ENCODE peak calls at places on chromosomes 13 and 19, in ten cellular contexts. V, H, O, U, K, S, I, Y, B and Z are unnamed samples.

GRCh38 chr19:18904334-18905057 is 8.5 kb upstream of the CERS1 start:
- DNase-seq in V (no peak), H (no peak), O (no peak), U (no peak), K (no peak), S (no peak), I (no peak), Y (no peak), B (no peak), Z (no peak)

GRCh38 chr13:67140006-67140405 is 90.1 kb downstream of the PCDH9 start:
- DNase-seq in V (no peak), H (no peak), O (no peak), U (no peak), K (no peak), S (no peak), I (no peak), Y (no peak), B (no peak), Z (no peak)

GRCh38 chr13:37049810-37050209 is 9.7 kb downstream of the SUPT20H start:
- DNase-seq in V (no peak), H (no peak), O (no peak), U (no peak), K (no peak), S (no peak), I (no peak), Y (no peak), B (no peak), Z (no peak)

GRCh38 chr13:110125613-110126272 is 181.2 kb downstream of the COL4A1 start:
- DNase-seq in V (no peak), H (no peak), O (peak; percentile 64), U (no peak), K (no peak), S (no peak), I (no peak), Y (no peak), B (no peak), Z (peak; percentile 8)

GRCh38 chr13:73901324-73902068 is 232.7 kb downstream of the KLF12 start:
- DNase-seq in V (no peak), H (no peak), O (no peak), U (no peak), K (no peak), S (no peak), I (no peak), Y (no peak), B (no peak), Z (no peak)

GRCh38 chr19:55012294-55012693 is 25.8 kb downstream of the GP6 start:
- DNase-seq in V (no peak), H (no peak), O (no peak), U (no peak), K (no peak), S (no peak), I (no peak), Y (no peak), B (no peak), Z (no peak)

GRCh38 chr19:16532440-16533273 is 9.6 kb downstream of the CHERP start:
- DNase-seq in V (no peak), H (no peak), O (no peak), U (no peak), K (no peak), S (no peak), I (no peak), Y (no peak), B (no peak), Z (no peak)

GRCh38 chr13:99086869-99087129 is 108.9 kb upstream of the DOCK9 start:
- DNase-seq in V (no peak), H (no peak), O (peak; percentile 88), U (peak; percentile 69), K (peak; percentile 35), S (peak; percentile 30), I (peak; percentile 22), Y (peak; percentile 9), B (peak; percentile 45), Z (no peak)

GRCh38 chr13:33233547-33233946 is 52.0 kb downstream of the STARD13 start:
- DNase-seq in V (no peak), H (no peak), O (no peak), U (peak; percentile 70), K (no peak), S (no peak), I (no peak), Y (no peak), B (no peak), Z (no peak)

GRCh38 chr19:29878973-29879654 is 62.9 kb upstream of the URI1 start:
- DNase-seq in V (peak; percentile 52), H (no peak), O (peak; percentile 88), U (no peak), K (peak; percentile 43), S (peak; percentile 21), I (no peak), Y (peak; percentile 8), B (no peak), Z (no peak)

GRCh38 chr19:18274776-18275356 is 614 bp upstream of the IQCN start:
- DNase-seq in V (peak; percentile 91), H (peak; percentile 90), O (peak; percentile 96), U (peak; percentile 79), K (peak; percentile 90), S (peak; percentile 86), I (no peak), Y (peak; percentile 76), B (no peak), Z (no peak)

GRCh38 chr19:15198006-15198356 is 2.8 kb downstream of the NOTCH3 start:
- DNase-seq in V (no peak), H (no peak), O (no peak), U (no peak), K (no peak), S (no peak), I (no peak), Y (no peak), B (no peak), Z (no peak)

GRCh38 chr13:111330211-111330610 is 9.8 kb downstream of the TEX29 start:
- DNase-seq in V (no peak), H (no peak), O (no peak), U (no peak), K (no peak), S (no peak), I (no peak), Y (no peak), B (no peak), Z (peak; percentile 5)

GRCh38 chr19:7067716-7068115 is 1.8 kb upstream of the ZNF557 start:
- DNase-seq in V (peak; percentile 20), H (no peak), O (no peak), U (no peak), K (peak; percentile 45), S (peak; percentile 55), I (no peak), Y (no peak), B (no peak), Z (no peak)

GRCh38 chr13:109666656-109667448 is 119.5 kb downstream of the IRS2 start:
- DNase-seq in V (no peak), H (no peak), O (no peak), U (no peak), K (peak; percentile 62), S (peak; percentile 52), I (no peak), Y (no peak), B (no peak), Z (no peak)

GRCh38 chr19:53992211-53992610 is 774 bp downstream of the CACNG6 start:
- DNase-seq in V (no peak), H (no peak), O (no peak), U (no peak), K (no peak), S (no peak), I (no peak), Y (no peak), B (no peak), Z (no peak)

GRCh38 chr13:47628666-47629065 is 372.4 kb downstream of the SUCLA2 start:
- DNase-seq in V (peak; percentile 39), H (no peak), O (no peak), U (no peak), K (peak; percentile 59), S (peak; percentile 85), I (no peak), Y (no peak), B (no peak), Z (no peak)

GRCh38 chr13:47621931-47622330 is 379.1 kb downstream of the SUCLA2 start:
- DNase-seq in V (peak; percentile 57), H (no peak), O (no peak), U (no peak), K (peak; percentile 48), S (peak; percentile 36), I (no peak), Y (no peak), B (no peak), Z (no peak)

GRCh38 chr13:47623862-47624261 is 377.2 kb downstream of the SUCLA2 start:
- DNase-seq in V (no peak), H (no peak), O (no peak), U (no peak), K (no peak), S (no peak), I (no peak), Y (no peak), B (no peak), Z (no peak)
- TF ChIP-seq CTCF in V (no peak), H (no peak), O (no peak), U (no peak), K (no peak), S (no peak), I (no peak), Y (no peak), B (no peak), Z (no peak)

DNA sequence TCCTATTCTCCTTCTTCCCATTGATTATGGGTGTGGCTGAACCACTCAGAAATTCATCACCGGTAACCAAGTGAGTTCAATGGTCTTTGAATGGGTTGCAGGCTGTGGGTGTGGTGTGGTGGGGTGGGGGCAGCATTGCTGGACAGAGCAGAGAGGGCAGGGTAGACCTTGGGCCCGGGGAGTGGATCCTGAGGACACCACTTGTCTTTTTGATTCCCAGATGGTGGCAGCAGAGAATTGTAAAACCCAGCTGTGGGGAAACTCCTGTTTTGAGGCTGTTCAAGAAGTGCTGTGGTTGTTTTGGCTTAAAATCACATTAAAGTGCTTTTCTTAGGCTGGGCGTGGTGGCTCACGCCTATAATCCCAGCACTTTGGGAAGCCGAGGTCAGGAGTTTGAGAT is 45.8 kb upstream of the RGCC start:
- DNase-seq in V (peak; percentile 66), H (no peak), O (no peak), U (no peak), K (peak; percentile 83), S (peak; percentile 54), I (no peak), Y (peak; percentile 17), B (no peak), Z (peak; percentile 28)
- TF ChIP-seq CTCF in V (peak; percentile 36), H (peak; percentile 9), O (no peak), U (peak; percentile 36), K (peak; percentile 29), S (peak; percentile 44), I (peak; percentile 45), Y (peak; percentile 37), B (no peak), Z (no peak)

DNA sequence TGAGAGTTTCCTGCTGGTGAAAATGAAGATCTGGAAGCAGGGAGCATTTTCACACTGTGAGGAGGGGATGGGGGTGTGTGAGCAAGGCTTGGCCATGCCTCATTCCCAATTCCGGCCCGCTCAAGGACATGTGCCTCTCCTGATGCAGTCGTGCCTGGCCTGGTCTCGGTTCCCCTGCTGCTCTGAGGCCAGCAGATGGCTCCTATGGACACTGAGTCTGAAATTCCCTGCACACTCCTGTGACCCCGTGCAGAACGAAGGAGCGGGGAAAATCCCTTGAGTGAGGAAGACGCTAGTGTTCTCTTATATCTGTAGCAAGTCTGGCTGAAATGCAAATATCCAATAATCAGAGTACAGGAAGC is 363 bp upstream of the ZNF763 start:
- DNase-seq in V (no peak), H (peak; percentile 43), O (no peak), U (peak; percentile 64), K (no peak), S (no peak), I (no peak), Y (no peak), B (peak; percentile 41), Z (no peak)
- TF ChIP-seq CTCF in V (peak; percentile 30), H (peak; percentile 8), O (no peak), U (no peak), K (peak; percentile 33), S (peak; percentile 23), I (no peak), Y (no peak), B (no peak), Z (peak; percentile 31)

GRCh38 chr13:24228852-24229458 is 68.4 kb downstream of the SPATA13 start:
- DNase-seq in V (peak; percentile 85), H (no peak), O (no peak), U (no peak), K (peak; percentile 81), S (peak; percentile 68), I (no peak), Y (peak; percentile 52), B (peak; percentile 68), Z (peak; percentile 60)
- TF ChIP-seq CTCF in V (peak; percentile 93), H (peak; percentile 81), O (no peak), U (peak; percentile 86), K (peak; percentile 89), S (peak; percentile 96), I (peak; percentile 97), Y (peak; percentile 76), B (peak; percentile 93), Z (peak; percentile 83)